ENCODE peak calls at places on chromosomes 12 and 14, in six cellular contexts. T is upper lobe of right lung; C is tibial nerve; F is mesendoderm; M is trophoblast cell; I is CD8-positive, alpha-beta T cell. Z is an unnamed sample.

GRCh38 chr12:114294303-114294685 is 111.7 kb downstream of the TBX5 start:
- DNase-seq in M (no peak), T (no peak), F (no peak), C (no peak), I (no peak), Z (no peak)

GRCh38 chr12:98296462-98297079 is 218.8 kb upstream of the TMPO start:
- DNase-seq in F (peak; percentile 73), M (peak; percentile 80), C (no peak), T (no peak), I (no peak), Z (no peak)

GRCh38 chr14:93085916-93086315 is 29.8 kb downstream of the ITPK1 start:
- DNase-seq in F (peak; percentile 98), T (no peak), I (no peak), C (no peak), M (no peak), Z (no peak)

GRCh38 chr12:96422192-96422591 is 22.0 kb upstream of the CDK17 start:
- DNase-seq in M (no peak), I (no peak), C (no peak), F (no peak), T (no peak), Z (no peak)

GRCh38 chr14:30214456-30215090 is 286.9 kb upstream of the PRKD1 start:
- DNase-seq in C (peak; percentile 54), I (no peak), M (peak; percentile 72), F (peak; percentile 67), T (no peak), Z (no peak)

GRCh38 chr14:40367717-40368116 is 935.5 kb upstream of the FBXO33 start:
- DNase-seq in M (no peak), F (no peak), C (no peak), T (no peak), I (no peak), Z (no peak)

GRCh38 chr14:37600880-37601741 is 5.7 kb downstream of the TTC6 start:
- DNase-seq in T (no peak), C (no peak), I (no peak), M (no peak), F (no peak), Z (no peak)

GRCh38 chr12:52945389-52946232 is 3.3 kb upstream of the KRT18 start:
- DNase-seq in M (peak; percentile 98), F (peak; percentile 99), T (peak; percentile 72), I (no peak), C (no peak), Z (no peak)

GRCh38 chr12:115572440-115572839 is 705.1 kb downstream of the MED13L start:
- DNase-seq in M (no peak), F (no peak), I (no peak), T (no peak), C (no peak), Z (no peak)

GRCh38 chr14:95935228-95935822 is 58.7 kb downstream of the TUNAR start:
- DNase-seq in I (no peak), T (no peak), M (peak; percentile 65), C (peak; percentile 15), F (peak; percentile 61), Z (no peak)

GRCh38 chr12:54189198-54189539 is 384 bp upstream of the SMUG1 start:
- DNase-seq in I (no peak), C (no peak), F (no peak), M (no peak), T (no peak), Z (no peak)

GRCh38 chr14:55715889-55716288 is 135.9 kb downstream of the KTN1 start:
- DNase-seq in I (no peak), M (peak; percentile 97), C (peak; percentile 82), T (no peak), F (peak; percentile 64), Z (peak; percentile 18)

GRCh38 chr14:81350344-81351096 is 49.6 kb downstream of the STON2 start:
- DNase-seq in C (no peak), T (no peak), F (no peak), M (no peak), I (no peak), Z (no peak)

GRCh38 chr12:112091563-112091962 is 17.0 kb downstream of the NAA25 start:
- DNase-seq in M (peak; percentile 62), F (no peak), T (no peak), C (no peak), I (no peak), Z (no peak)

GRCh38 chr12:69658203-69658602 is 40.9 kb downstream of the BEST3 start:
- DNase-seq in F (no peak), M (no peak), I (no peak), T (no peak), C (no peak), Z (no peak)

GRCh38 chr12:93115198-93115601 is 186.1 kb upstream of the EEA1 start:
- DNase-seq in T (no peak), I (no peak), C (no peak), F (peak; percentile 74), M (no peak), Z (no peak)

GRCh38 chr12:117427176-117427575 is 65.8 kb upstream of the NOS1 start:
- DNase-seq in I (no peak), T (no peak), F (no peak), M (no peak), C (no peak), Z (no peak)

GRCh38 chr14:69288001-69288771 is 28.2 kb downstream of the GALNT16 start:
- DNase-seq in F (peak; percentile 25), I (no peak), M (peak; percentile 24), C (peak; percentile 43), T (no peak), Z (peak; percentile 65)

GRCh38 chr14:97021571-97022171 is 224.5 kb downstream of the VRK1 start:
- DNase-seq in I (no peak), M (no peak), C (no peak), F (peak; percentile 82), T (no peak), Z (no peak)

GRCh38 chr12:111451649-111452129 is 46.0 kb downstream of the SH2B3 start:
- DNase-seq in I (no peak), M (peak; percentile 74), T (no peak), C (no peak), F (peak; percentile 54), Z (no peak)

GRCh38 chr12:31002999-31003398 is 70.7 kb upstream of the DDX11 start:
- DNase-seq in T (peak; percentile 25), F (peak; percentile 42), I (no peak), C (no peak), M (no peak), Z (no peak)

GRCh38 chr12:62720661-62721330 is 214.2 kb downstream of the PPM1H start:
- DNase-seq in T (no peak), C (peak; percentile 67), I (no peak), M (no peak), F (no peak), Z (peak; percentile 63)

GRCh38 chr12:26857465-26858176 is 24.6 kb upstream of the ITPR2 start:
- DNase-seq in F (no peak), C (no peak), M (no peak), T (no peak), I (no peak), Z (no peak)

GRCh38 chr12:34605955-34606748 is 583.9 kb downstream of the ALG10 start:
- DNase-seq in F (no peak), C (no peak), T (no peak), I (no peak), M (no peak), Z (no peak)

GRCh38 chr12:78584695-78585094 is 279.9 kb upstream of the SYT1 start:
- DNase-seq in M (no peak), I (no peak), C (no peak), T (no peak), F (peak; percentile 79), Z (no peak)

GRCh38 chr12:29158364-29158763 is 9.3 kb downstream of the FAR2 start:
- DNase-seq in T (no peak), C (no peak), M (peak; percentile 68), I (no peak), F (no peak), Z (no peak)

GRCh38 chr12:124927325-124928094 is 13.1 kb upstream of the UBC start:
- DNase-seq in C (peak; percentile 97), T (peak; percentile 92), I (peak; percentile 88), F (peak; percentile 93), M (peak; percentile 98), Z (peak; percentile 87)
- H3K4me3 ChIP-seq in C (peak overlapping the region; percentile 61), T (peak overlapping the region; percentile 51), I (peak overlapping the region; percentile 71), F (peak overlapping the region; percentile 58), M (peak overlapping the region; percentile 73), Z (peak overlapping the region; percentile 68)

DNA sequence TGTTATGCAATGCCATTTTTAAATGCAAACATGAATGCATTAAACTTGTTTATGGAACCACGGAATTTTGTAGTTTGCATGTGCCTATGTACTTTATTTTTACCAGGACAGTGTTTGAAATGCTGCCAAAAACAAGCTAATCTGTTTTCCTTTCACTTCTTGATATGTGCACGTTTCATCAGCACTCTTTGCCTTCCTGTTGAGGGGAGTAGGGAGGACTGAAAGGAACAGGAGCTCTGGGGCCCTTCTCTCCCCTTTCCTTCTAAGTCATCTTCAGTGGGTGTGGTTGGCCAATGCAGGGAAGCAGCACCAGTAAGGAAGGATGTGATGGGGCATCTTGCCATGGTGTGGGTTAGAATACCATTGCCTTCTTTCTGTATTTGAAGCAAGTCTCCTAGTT is 12.1 kb upstream of the PPP4R4 start:
- DNase-seq in M (no peak), I (no peak), C (no peak), F (no peak), T (no peak), Z (no peak)
- H3K4me1 ChIP-seq in M (no peaks in the 10 kb centered on the region), I (peaks cover 39% of the 10 kb centered on the region), C (no peaks in the 10 kb centered on the region), F (peaks cover 2% of the 10 kb centered on the region), T (no peaks in the 10 kb centered on the region), Z (peaks cover 11% of the 10 kb centered on the region)

GRCh38 chr12:51846209-51846779 is 2.2 kb downstream of the FIGNL2 start:
- DNase-seq in F (no peak), C (no peak), I (no peak), M (no peak), T (no peak), Z (no peak)
- H3K27me3 ChIP-seq in F (no peaks in the 10 kb centered on the region), C (peaks cover 22% of the 10 kb centered on the region), I (peaks cover 29% of the 10 kb centered on the region), M (no peaks in the 10 kb centered on the region), T (peaks cover 58% of the 10 kb centered on the region), Z (peaks cover 57% of the 10 kb centered on the region)

DNA sequence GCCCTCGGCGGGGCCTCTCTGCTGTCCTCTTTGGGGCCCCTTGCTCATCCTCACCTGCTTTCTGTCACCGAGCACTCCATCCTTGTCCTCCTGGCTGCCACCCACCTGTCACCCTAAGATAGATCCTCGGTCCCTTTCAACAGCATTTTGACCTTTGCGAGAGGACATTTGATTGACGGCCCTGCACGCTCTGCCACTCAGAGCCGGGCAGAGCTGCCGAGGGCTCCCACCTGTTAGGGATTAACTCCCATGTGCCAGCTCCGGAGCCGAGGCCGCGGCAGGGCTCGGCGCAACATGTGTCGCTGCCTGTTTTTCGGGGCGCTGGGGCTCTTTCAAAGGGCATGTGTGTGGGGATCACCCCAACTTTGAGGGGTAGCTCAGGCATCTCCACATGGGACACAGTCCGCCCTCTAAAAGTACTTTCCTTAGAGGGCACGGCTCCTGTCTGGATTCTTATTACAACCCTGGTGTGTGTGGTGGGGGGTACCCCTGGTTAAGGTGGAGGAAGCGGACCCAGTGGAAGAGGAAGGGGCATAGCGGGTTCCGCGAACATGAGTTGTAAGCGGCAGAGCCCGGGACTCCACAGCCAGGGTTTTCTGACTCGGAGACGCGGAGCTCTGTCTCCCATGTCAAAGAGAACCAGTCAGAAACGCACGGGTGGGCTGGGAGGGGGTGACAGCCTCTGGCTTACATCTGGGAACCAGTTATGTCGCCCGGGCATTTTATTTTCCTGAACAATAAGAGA is 800 bp upstream of the MEG3 start:
- DNase-seq in F (no peak), T (no peak), I (no peak), C (no peak), M (no peak), Z (no peak)
- H3K4me3 ChIP-seq in F (no peak overlapping the region), T (no peak overlapping the region), I (no peak overlapping the region), C (peak overlapping the region; percentile 55), M (no peak overlapping the region), Z (no peak overlapping the region)